ENCODE peak calls at places on chromosomes 3 and 15, in seven cellular contexts. One of them, this sample, is unnamed.

GRCh38 chr3:110526732-110527727 is 544.6 kb upstream of the NECTIN3 start:
- DNase-seq in DMS79: no peak
- DNase-seq in nephron progenitor cell: no peak
- DNase-seq in NCI-H510A: no peak
- DNase-seq in AML-193: no peak
- DNase-seq in kidney glomerular epithelial cell: peak
- DNase-seq in amygdala: no peak
- DNase-seq in this sample: no peak

GRCh38 chr3:150775001-150775599 is 12.1 kb upstream of the SIAH2 start:
- DNase-seq in DMS79: no peak
- DNase-seq in NCI-H510A: no peak
- DNase-seq in amygdala: no peak
- DNase-seq in AML-193: no peak
- DNase-seq in nephron progenitor cell: no peak
- DNase-seq in kidney glomerular epithelial cell: no peak
- DNase-seq in this sample: no peak

GRCh38 chr3:16759227-16759903 is 125.4 kb upstream of the PLCL2 start:
- DNase-seq in AML-193: no peak
- DNase-seq in NCI-H510A: no peak
- DNase-seq in nephron progenitor cell: no peak
- DNase-seq in kidney glomerular epithelial cell: no peak
- DNase-seq in DMS79: no peak
- DNase-seq in amygdala: no peak
- DNase-seq in this sample: no peak

GRCh38 chr3:58306662-58307286 is 454 bp downstream of the HTD2 start:
- DNase-seq in DMS79: no peak
- DNase-seq in amygdala: no peak
- DNase-seq in NCI-H510A: no peak
- DNase-seq in AML-193: no peak
- DNase-seq in kidney glomerular epithelial cell: peak
- DNase-seq in nephron progenitor cell: peak
- DNase-seq in this sample: no peak

GRCh38 chr3:42830437-42831320 is 21.4 kb downstream of the ACKR2 start:
- DNase-seq in nephron progenitor cell: no peak
- DNase-seq in DMS79: peak
- DNase-seq in amygdala: no peak
- DNase-seq in NCI-H510A: peak
- DNase-seq in kidney glomerular epithelial cell: no peak
- DNase-seq in AML-193: peak
- DNase-seq in this sample: no peak

GRCh38 chr15:73633991-73634495 is 854 bp upstream of the NPTN start:
- DNase-seq in AML-193: no peak
- DNase-seq in DMS79: no peak
- DNase-seq in nephron progenitor cell: no peak
- DNase-seq in amygdala: no peak
- DNase-seq in NCI-H510A: no peak
- DNase-seq in kidney glomerular epithelial cell: peak
- DNase-seq in this sample: no peak

GRCh38 chr3:108673988-108674661 is 83.1 kb downstream of the RETNLB start:
- DNase-seq in kidney glomerular epithelial cell: no peak
- DNase-seq in DMS79: no peak
- DNase-seq in amygdala: no peak
- DNase-seq in nephron progenitor cell: no peak
- DNase-seq in AML-193: no peak
- DNase-seq in NCI-H510A: no peak
- DNase-seq in this sample: no peak

GRCh38 chr3:115624029-115624645 is 827 bp downstream of the GAP43 start:
- DNase-seq in AML-193: no peak
- DNase-seq in DMS79: no peak
- DNase-seq in nephron progenitor cell: no peak
- DNase-seq in kidney glomerular epithelial cell: no peak
- DNase-seq in NCI-H510A: no peak
- DNase-seq in amygdala: no peak
- DNase-seq in this sample: no peak

GRCh38 chr15:98174286-98174685 is 213.8 kb downstream of the ARRDC4 start:
- DNase-seq in kidney glomerular epithelial cell: no peak
- DNase-seq in AML-193: no peak
- DNase-seq in amygdala: no peak
- DNase-seq in NCI-H510A: no peak
- DNase-seq in nephron progenitor cell: no peak
- DNase-seq in DMS79: no peak
- DNase-seq in this sample: no peak

GRCh38 chr3:27730774-27731659 is 8.9 kb upstream of the EOMES start:
- DNase-seq in DMS79: no peak
- DNase-seq in nephron progenitor cell: no peak
- DNase-seq in kidney glomerular epithelial cell: no peak
- DNase-seq in AML-193: no peak
- DNase-seq in amygdala: no peak
- DNase-seq in NCI-H510A: no peak
- DNase-seq in this sample: no peak

GRCh38 chr15:88985547-88986393 is 72.6 kb upstream of the MFGE8 start:
- DNase-seq in AML-193: no peak
- DNase-seq in NCI-H510A: no peak
- DNase-seq in kidney glomerular epithelial cell: no peak
- DNase-seq in nephron progenitor cell: no peak
- DNase-seq in amygdala: no peak
- DNase-seq in DMS79: no peak
- DNase-seq in this sample: no peak

GRCh38 chr3:33578325-33579180 is 138.3 kb upstream of the UBP1 start:
- DNase-seq in kidney glomerular epithelial cell: peak
- DNase-seq in nephron progenitor cell: no peak
- DNase-seq in NCI-H510A: no peak
- DNase-seq in amygdala: no peak
- DNase-seq in AML-193: no peak
- DNase-seq in DMS79: no peak
- DNase-seq in this sample: no peak

GRCh38 chr15:37941779-37942178 is 7.3 kb downstream of the TMCO5A start:
- DNase-seq in DMS79: no peak
- DNase-seq in kidney glomerular epithelial cell: peak
- DNase-seq in AML-193: no peak
- DNase-seq in amygdala: no peak
- DNase-seq in nephron progenitor cell: no peak
- DNase-seq in NCI-H510A: no peak
- DNase-seq in this sample: no peak

GRCh38 chr15:99992611-99993231 is 259.5 kb upstream of the LYSMD4 start:
- DNase-seq in kidney glomerular epithelial cell: no peak
- DNase-seq in NCI-H510A: no peak
- DNase-seq in DMS79: no peak
- DNase-seq in nephron progenitor cell: no peak
- DNase-seq in amygdala: no peak
- DNase-seq in AML-193: no peak
- DNase-seq in this sample: no peak

GRCh38 chr15:39188314-39188713 is 392.6 kb upstream of the THBS1 start:
- DNase-seq in amygdala: no peak
- DNase-seq in NCI-H510A: no peak
- DNase-seq in kidney glomerular epithelial cell: no peak
- DNase-seq in AML-193: no peak
- DNase-seq in DMS79: no peak
- DNase-seq in nephron progenitor cell: no peak
- DNase-seq in this sample: no peak

GRCh38 chr15:90099072-90099867 is 3.0 kb downstream of the IDH2 start:
- DNase-seq in nephron progenitor cell: no peak
- DNase-seq in AML-193: no peak
- DNase-seq in kidney glomerular epithelial cell: no peak
- DNase-seq in DMS79: no peak
- DNase-seq in amygdala: no peak
- DNase-seq in NCI-H510A: no peak
- DNase-seq in this sample: no peak

GRCh38 chr3:180223268-180223667 is 186.5 kb upstream of the PEX5L start:
- DNase-seq in amygdala: no peak
- DNase-seq in nephron progenitor cell: no peak
- DNase-seq in DMS79: no peak
- DNase-seq in AML-193: no peak
- DNase-seq in NCI-H510A: no peak
- DNase-seq in kidney glomerular epithelial cell: no peak
- DNase-seq in this sample: no peak

GRCh38 chr3:147237991-147238390 is 168.4 kb downstream of the ZIC4 start:
- DNase-seq in amygdala: no peak
- DNase-seq in AML-193: no peak
- DNase-seq in nephron progenitor cell: no peak
- DNase-seq in DMS79: no peak
- DNase-seq in kidney glomerular epithelial cell: no peak
- DNase-seq in NCI-H510A: no peak
- DNase-seq in this sample: no peak

GRCh38 chr3:159631226-159631625 is 357.4 kb upstream of the IL12A start:
- DNase-seq in amygdala: no peak
- DNase-seq in NCI-H510A: no peak
- DNase-seq in DMS79: no peak
- DNase-seq in kidney glomerular epithelial cell: no peak
- DNase-seq in AML-193: no peak
- DNase-seq in nephron progenitor cell: no peak
- DNase-seq in this sample: no peak

GRCh38 chr3:180619723-180620122 is 17.8 kb downstream of the TTC14 start:
- DNase-seq in kidney glomerular epithelial cell: no peak
- DNase-seq in AML-193: no peak
- DNase-seq in NCI-H510A: no peak
- DNase-seq in amygdala: no peak
- DNase-seq in DMS79: no peak
- DNase-seq in nephron progenitor cell: no peak
- DNase-seq in this sample: no peak